ENCODE peak calls at places on chromosomes 11 and 22, in seven cellular contexts. K is ovary, O is heart left ventricle, A is A549, V is GM12892, M is body of pancreas, P is uterus. Y is an unnamed sample.

GRCh38 chr11:44749160-44749559 is 22.4 kb downstream of the TSPAN18 start:
- DNase-seq in K (no peak), O (no peak), A (no peak), V (no peak), M (no peak), P (no peak), Y (no peak)

GRCh38 chr11:130103296-130103814 is 33.7 kb downstream of the APLP2 start:
- DNase-seq in K (no peak), O (no peak), A (no peak), V (no peak), M (no peak), P (no peak), Y (no peak)

GRCh38 chr22:39176067-39176621 is 23.7 kb upstream of the CBX7 start:
- DNase-seq in K (peak), O (peak), A (peak), V (no peak), M (peak), P (peak), Y (peak)

GRCh38 chr22:37175414-37176144 is 12.5 kb downstream of the C1QTNF6 start:
- DNase-seq in K (no peak), O (no peak), A (no peak), V (no peak), M (no peak), P (peak), Y (no peak)

GRCh38 chr11:126282361-126282741 is 542 bp upstream of the TIRAP start:
- DNase-seq in K (peak), O (peak), A (no peak), V (no peak), M (peak), P (peak), Y (peak)

GRCh38 chr22:50256258-50256862 is 5.1 kb downstream of the MAPK12 start:
- DNase-seq in K (no peak), O (no peak), A (no peak), V (no peak), M (no peak), P (no peak), Y (no peak)

GRCh38 chr11:119673389-119674336 is 55.3 kb downstream of the NECTIN1 start:
- DNase-seq in K (no peak), O (no peak), A (no peak), V (peak), M (no peak), P (no peak), Y (no peak)

GRCh38 chr11:90764691-90765090 is 541.8 kb upstream of the CHORDC1 start:
- DNase-seq in K (no peak), O (no peak), A (no peak), V (no peak), M (no peak), P (no peak), Y (no peak)

GRCh38 chr11:19743622-19744021 is 31.0 kb downstream of the NAV2 start:
- DNase-seq in K (no peak), O (no peak), A (no peak), V (no peak), M (no peak), P (no peak), Y (no peak)

GRCh38 chr22:45225732-45226560 is 14.7 kb downstream of the KIAA0930 start:
- DNase-seq in K (no peak), O (no peak), A (no peak), V (no peak), M (no peak), P (peak), Y (peak)

GRCh38 chr11:84812351-84813083 is 814.6 kb downstream of the DLG2 start:
- DNase-seq in K (no peak), O (no peak), A (no peak), V (no peak), M (no peak), P (no peak), Y (no peak)

GRCh38 chr11:134037093-134037908 is 31.6 kb upstream of the JAM3 start:
- DNase-seq in K (peak), O (peak), A (peak), V (no peak), M (peak), P (peak), Y (peak)
- TF ChIP-seq POLR2A in K (peak), O (peak), A (peak), V (no peak), M (peak), P (peak), Y (no peak)

GRCh38 chr11:93732237-93732892 is 8.9 kb downstream of the TAF1D start:
- DNase-seq in K (no peak), O (no peak), A (no peak), V (no peak), M (no peak), P (no peak), Y (no peak)
- TF ChIP-seq POLR2A in K (no peak), O (no peak), A (no peak), V (peak), M (no peak), P (no peak), Y (no peak)

GRCh38 chr11:134655189-134655937 is 243.3 kb upstream of the B3GAT1 start:
- DNase-seq in K (peak), O (peak), A (no peak), V (no peak), M (no peak), P (no peak), Y (peak)

GRCh38 chr11:134654161-134654915 is 242.3 kb upstream of the B3GAT1 start:
- DNase-seq in K (peak), O (no peak), A (no peak), V (no peak), M (no peak), P (no peak), Y (peak)

GRCh38 chr11:134657631-134658030 is 245.6 kb upstream of the B3GAT1 start:
- DNase-seq in K (no peak), O (no peak), A (no peak), V (no peak), M (no peak), P (no peak), Y (peak)

GRCh38 chr11:134656861-134657540 is 245.0 kb upstream of the B3GAT1 start:
- DNase-seq in K (no peak), O (no peak), A (no peak), V (no peak), M (no peak), P (no peak), Y (peak)

GRCh38 chr11:134652586-134653255 is 240.7 kb upstream of the B3GAT1 start:
- DNase-seq in K (no peak), O (no peak), A (no peak), V (no peak), M (no peak), P (no peak), Y (peak)
- TF ChIP-seq POLR2A in K (no peak), O (no peak), A (no peak), V (no peak), M (no peak), P (no peak), Y (no peak)

GRCh38 chr11:57638811-57639320 is 10.8 kb downstream of the YPEL4 start:
- DNase-seq in K (no peak), O (no peak), A (no peak), V (no peak), M (no peak), P (no peak), Y (no peak)
- TF ChIP-seq POLR2A in K (no peak), O (no peak), A (no peak), V (no peak), M (no peak), P (no peak), Y (no peak)

GRCh38 chr11:2992234-2992999 is at the start of gene NAP1L4:
- DNase-seq in K (peak), O (peak), A (peak), V (peak), M (peak), P (peak), Y (peak)

GRCh38 chr11:2989551-2989950 is 2.6 kb downstream of the NAP1L4 start:
- DNase-seq in K (no peak), O (no peak), A (no peak), V (no peak), M (no peak), P (no peak), Y (no peak)

GRCh38 chr11:2990617-2991476 is 1.3 kb downstream of the NAP1L4 start:
- DNase-seq in K (no peak), O (no peak), A (peak), V (no peak), M (no peak), P (no peak), Y (peak)

GRCh38 chr11:2993000-2993330 is 836 bp upstream of the NAP1L4 start:
- DNase-seq in K (no peak), O (no peak), A (no peak), V (no peak), M (no peak), P (no peak), Y (no peak)

DNA sequence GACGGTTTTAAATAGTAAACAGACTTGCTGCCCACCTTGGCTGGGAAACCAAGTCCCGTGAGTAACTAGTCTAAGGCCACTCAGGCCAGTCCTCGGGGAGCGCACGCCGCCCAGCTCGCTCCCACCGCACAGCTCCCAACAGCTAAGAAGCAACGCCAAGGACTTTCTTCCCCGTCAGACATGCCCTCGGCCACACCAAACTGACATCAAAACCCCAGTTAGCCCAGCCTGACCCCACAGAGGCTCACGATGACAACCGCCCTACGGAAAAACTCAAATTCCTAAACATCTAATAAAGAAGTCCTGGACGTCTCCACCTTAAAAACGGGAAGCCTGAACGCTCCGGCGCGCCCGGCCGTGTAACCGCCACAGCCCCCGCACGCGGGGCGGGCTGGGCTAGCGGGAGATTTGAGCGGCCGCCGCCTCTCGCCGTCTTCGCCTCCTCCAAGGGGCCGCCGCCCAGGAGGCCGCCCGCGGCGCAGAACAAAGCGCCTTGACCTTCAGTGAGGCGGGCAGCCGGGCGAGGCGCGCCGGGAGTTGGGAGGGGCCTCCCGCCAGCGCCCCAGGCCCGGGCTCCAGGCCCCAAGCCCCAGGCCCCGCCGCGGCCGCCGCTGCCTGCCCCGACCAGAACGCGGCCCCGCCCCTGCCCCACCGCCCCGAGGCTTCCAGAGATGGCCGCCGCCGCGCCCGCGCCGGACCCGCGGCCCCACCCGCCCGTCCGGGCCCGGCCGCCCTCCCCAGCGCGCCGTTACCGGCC is 474 bp downstream of the NAP1L4 start:
- DNase-seq in K (no peak), O (peak), A (peak), V (no peak), M (peak), P (no peak), Y (peak)
- TF ChIP-seq POLR2A in K (no peak), O (no peak), A (no peak), V (peak), M (no peak), P (no peak), Y (no peak)

DNA sequence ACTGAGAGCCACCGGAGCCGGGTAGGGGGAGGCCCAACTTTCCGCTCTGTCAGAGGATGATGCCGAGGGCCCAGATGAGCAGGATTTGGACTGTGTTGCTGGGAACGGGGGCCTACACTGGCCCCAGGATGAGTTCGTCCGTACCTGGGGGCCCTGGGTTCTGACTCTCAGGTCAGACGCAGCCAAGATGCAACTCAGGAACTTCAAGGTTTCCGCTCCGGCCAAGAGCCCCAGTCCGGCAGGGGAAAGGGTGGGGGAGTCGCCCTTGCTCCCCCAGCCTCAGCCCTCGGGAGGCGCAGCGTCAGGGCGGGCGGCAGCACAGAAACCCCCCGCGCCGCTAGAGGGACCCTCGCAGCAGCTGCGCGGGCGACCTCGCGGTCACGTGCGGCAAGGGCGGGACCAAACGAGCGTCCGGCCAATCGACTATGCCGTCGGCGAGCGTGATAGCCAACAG is 241 bp upstream of the ARL2 start:
- DNase-seq in K (peak), O (peak), A (peak), V (peak), M (peak), P (peak), Y (no peak)
- TF ChIP-seq POLR2A in K (peak), O (no peak), A (peak), V (no peak), M (peak), P (peak), Y (no peak)

GRCh38 chr11:27469333-27469680 is 3.3 kb downstream of the LGR4 start:
- DNase-seq in K (no peak), O (no peak), A (no peak), V (no peak), M (no peak), P (no peak), Y (no peak)

GRCh38 chr11:27472398-27473016 is at the start of gene LGR4:
- DNase-seq in K (peak), O (peak), A (peak), V (peak), M (peak), P (peak), Y (peak)

GRCh38 chr11:27470166-27470565 is 2.4 kb downstream of the LGR4 start:
- DNase-seq in K (no peak), O (no peak), A (no peak), V (no peak), M (no peak), P (no peak), Y (no peak)

GRCh38 chr11:27471588-27472397 is 797 bp downstream of the LGR4 start:
- DNase-seq in K (peak), O (peak), A (peak), V (peak), M (peak), P (peak), Y (peak)

DNA sequence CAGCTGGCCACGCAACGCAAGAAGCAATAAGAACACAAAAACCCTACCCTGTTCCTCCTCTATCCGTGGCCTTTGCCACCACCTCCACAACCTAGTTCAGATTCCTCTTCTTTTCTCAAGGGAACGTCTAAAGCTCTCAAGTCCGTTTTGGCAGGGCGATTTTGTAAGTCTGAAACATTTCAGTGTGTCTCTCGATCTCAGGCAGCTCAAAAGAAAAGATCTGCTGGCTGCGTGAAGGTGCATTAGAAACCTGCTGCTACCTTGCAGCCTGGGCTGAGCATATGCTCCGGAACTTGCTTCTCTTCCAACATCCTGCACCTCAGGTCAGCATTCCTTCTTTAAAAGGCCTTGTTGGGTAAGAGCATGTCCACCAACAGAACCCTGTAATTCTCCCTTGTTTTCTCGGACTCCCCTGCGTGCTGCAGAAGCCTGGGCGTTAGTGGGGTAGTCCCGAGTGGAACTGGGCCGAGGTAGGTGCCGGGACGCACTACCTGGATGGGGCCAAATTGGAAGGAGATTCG is 1.5 kb downstream of the LGR4 start:
- DNase-seq in K (no peak), O (no peak), A (peak), V (no peak), M (peak), P (no peak), Y (no peak)
- TF ChIP-seq POLR2A in K (no peak), O (no peak), A (no peak), V (no peak), M (no peak), P (no peak), Y (no peak)

DNA sequence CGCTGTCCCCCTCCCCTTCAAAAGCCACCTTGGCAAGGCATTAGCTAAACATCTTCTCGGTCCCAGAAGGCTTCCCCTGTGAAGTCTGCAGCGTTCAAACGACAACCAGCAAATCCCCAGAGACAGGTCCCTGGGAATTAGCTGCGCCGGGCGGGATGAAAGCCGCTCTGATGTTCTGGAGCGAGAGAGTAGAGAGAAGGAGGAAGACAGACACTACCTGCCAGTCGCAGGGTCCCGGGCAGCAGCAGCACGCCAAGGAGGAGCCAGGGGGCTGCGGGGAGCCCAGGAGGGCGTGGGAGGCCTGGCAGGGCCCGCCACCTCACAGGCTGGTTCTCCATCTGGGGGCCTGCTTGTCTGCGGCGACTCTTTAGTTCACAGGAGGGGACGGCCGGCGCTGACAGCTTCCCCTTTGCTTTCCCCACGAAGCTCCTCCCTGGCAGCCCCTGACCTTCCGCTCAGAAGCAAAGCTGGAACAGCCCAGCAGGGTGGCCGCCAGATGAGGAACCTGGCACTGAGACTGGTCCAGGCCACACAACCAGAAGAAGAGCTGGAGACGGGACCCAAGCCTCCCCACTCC is at the start of gene NFAM1:
- DNase-seq in K (no peak), O (peak), A (no peak), V (no peak), M (no peak), P (no peak), Y (no peak)
- TF ChIP-seq POLR2A in K (no peak), O (no peak), A (no peak), V (no peak), M (peak), P (no peak), Y (no peak)

GRCh38 chr22:31211862-31212730 is at the start of gene LIMK2:
- DNase-seq in K (peak), O (peak), A (peak), V (peak), M (peak), P (peak), Y (peak)
- TF ChIP-seq POLR2A in K (peak), O (peak), A (peak), V (peak), M (peak), P (peak), Y (no peak)

GRCh38 chr11:796565-797299 is 1.3 kb downstream of the SLC25A22 start:
- DNase-seq in K (peak), O (no peak), A (no peak), V (no peak), M (no peak), P (no peak), Y (no peak)

GRCh38 chr11:794013-794765 is 3.9 kb downstream of the SLC25A22 start:
- DNase-seq in K (no peak), O (no peak), A (no peak), V (no peak), M (no peak), P (no peak), Y (no peak)

GRCh38 chr11:797300-798092 is 585 bp downstream of the SLC25A22 start:
- DNase-seq in K (peak), O (peak), A (peak), V (peak), M (peak), P (peak), Y (peak)

GRCh38 chr11:794766-795637 is 3.1 kb downstream of the SLC25A22 start:
- DNase-seq in K (no peak), O (no peak), A (no peak), V (no peak), M (peak), P (no peak), Y (no peak)

DNA sequence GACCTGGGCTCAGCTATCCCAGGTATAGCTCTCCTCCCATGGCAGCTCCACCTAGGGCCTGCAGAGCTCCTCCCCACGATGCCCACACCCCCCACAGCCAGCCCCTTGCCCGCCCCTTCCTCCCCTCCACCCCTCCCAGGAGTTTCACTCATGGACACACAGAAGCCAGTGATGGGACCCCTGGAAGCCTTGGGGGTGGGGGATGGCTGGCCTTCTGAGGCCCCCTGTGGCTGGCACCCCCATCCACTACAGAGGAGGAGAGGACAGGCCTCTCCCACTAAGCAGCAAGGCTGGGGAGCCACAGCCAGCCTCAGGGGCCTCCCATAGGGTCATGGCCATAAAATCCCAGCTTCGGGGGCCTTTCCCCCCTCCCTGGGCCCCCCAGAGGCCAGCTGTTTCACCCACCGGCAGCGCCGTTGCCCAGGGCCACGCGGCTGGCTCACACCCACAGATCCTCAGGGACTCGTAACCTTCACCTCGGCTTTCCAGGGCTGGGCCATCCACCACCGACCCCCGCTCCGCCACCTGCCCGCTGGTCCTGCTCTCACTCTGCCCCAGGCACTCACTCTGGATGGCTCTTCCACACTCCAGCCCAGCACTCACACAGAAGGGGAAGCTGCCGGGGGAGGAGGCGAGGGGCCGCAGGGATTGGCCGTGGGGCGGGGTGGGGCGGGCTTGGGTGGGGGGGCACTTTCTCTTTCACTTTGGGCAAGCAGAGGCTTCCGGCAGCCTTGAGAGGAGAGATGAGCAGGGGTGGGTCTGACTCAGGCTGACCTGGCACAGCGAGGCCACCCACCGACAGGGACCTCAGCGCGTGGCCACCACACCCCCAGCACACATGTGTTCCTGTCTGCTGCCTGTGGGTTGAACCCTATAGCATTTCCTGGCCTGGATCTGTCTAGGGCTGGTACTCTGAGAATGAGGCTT is 2.2 kb downstream of the SLC25A22 start:
- DNase-seq in K (peak), O (peak), A (no peak), V (peak), M (peak), P (peak), Y (peak)
- TF ChIP-seq POLR2A in K (no peak), O (no peak), A (no peak), V (peak), M (peak), P (no peak), Y (no peak)

Y was measured in lower leg skin.